ENCODE peak calls at places on chromosomes 2 and 18, in five cellular contexts. One of them, this sample, is unnamed.

GRCh38 chr2:38610851-38611801 is 8.4 kb upstream of the HNRNPLL start:
- DNase-seq in GM23338: no peak
- DNase-seq in mesendoderm: no peak
- DNase-seq in heart right ventricle: no peak
- DNase-seq in testis: no peak
- DNase-seq in this sample: no peak

GRCh38 chr2:64654993-64655666 is 1.4 kb upstream of the SERTAD2 start:
- DNase-seq in GM23338: no peak
- DNase-seq in mesendoderm: no peak
- DNase-seq in heart right ventricle: no peak
- DNase-seq in testis: no peak
- DNase-seq in this sample: no peak

GRCh38 chr18:76450912-76451421 is 44.1 kb downstream of the ZNF516 start:
- DNase-seq in heart right ventricle: peak; percentile 64
- DNase-seq in GM23338: peak; percentile 65
- DNase-seq in testis: peak; percentile 76
- DNase-seq in mesendoderm: peak; percentile 65
- DNase-seq in this sample: peak; percentile 77

GRCh38 chr2:195477248-195477995 is 179.6 kb upstream of the SLC39A10 start:
- DNase-seq in mesendoderm: no peak
- DNase-seq in GM23338: no peak
- DNase-seq in heart right ventricle: no peak
- DNase-seq in testis: no peak
- DNase-seq in this sample: no peak

GRCh38 chr2:99458529-99458928 is 31.3 kb downstream of the REV1 start:
- DNase-seq in GM23338: no peak
- DNase-seq in testis: no peak
- DNase-seq in heart right ventricle: no peak
- DNase-seq in mesendoderm: no peak
- DNase-seq in this sample: no peak

GRCh38 chr2:68663371-68664156 is 20.2 kb downstream of the PROKR1 start:
- DNase-seq in heart right ventricle: no peak
- DNase-seq in mesendoderm: no peak
- DNase-seq in GM23338: no peak
- DNase-seq in testis: no peak
- DNase-seq in this sample: no peak

GRCh38 chr2:42795871-42796301 is 3.5 kb upstream of the HAAO start:
- DNase-seq in heart right ventricle: no peak
- DNase-seq in GM23338: no peak
- DNase-seq in mesendoderm: no peak
- DNase-seq in testis: no peak
- DNase-seq in this sample: no peak

GRCh38 chr2:109586687-109587086 is 27.1 kb downstream of the SEPTIN10 start:
- DNase-seq in GM23338: no peak
- DNase-seq in mesendoderm: no peak
- DNase-seq in heart right ventricle: no peak
- DNase-seq in testis: no peak
- DNase-seq in this sample: no peak

GRCh38 chr2:11097038-11097720 is 58.1 kb upstream of the SLC66A3 start:
- DNase-seq in mesendoderm: no peak
- DNase-seq in heart right ventricle: peak; percentile 62
- DNase-seq in testis: peak; percentile 10
- DNase-seq in GM23338: no peak
- DNase-seq in this sample: no peak

GRCh38 chr2:112989611-112990010 is 11.8 kb downstream of the IL36G start:
- DNase-seq in testis: no peak
- DNase-seq in heart right ventricle: no peak
- DNase-seq in mesendoderm: no peak
- DNase-seq in GM23338: no peak
- DNase-seq in this sample: no peak

DNA sequence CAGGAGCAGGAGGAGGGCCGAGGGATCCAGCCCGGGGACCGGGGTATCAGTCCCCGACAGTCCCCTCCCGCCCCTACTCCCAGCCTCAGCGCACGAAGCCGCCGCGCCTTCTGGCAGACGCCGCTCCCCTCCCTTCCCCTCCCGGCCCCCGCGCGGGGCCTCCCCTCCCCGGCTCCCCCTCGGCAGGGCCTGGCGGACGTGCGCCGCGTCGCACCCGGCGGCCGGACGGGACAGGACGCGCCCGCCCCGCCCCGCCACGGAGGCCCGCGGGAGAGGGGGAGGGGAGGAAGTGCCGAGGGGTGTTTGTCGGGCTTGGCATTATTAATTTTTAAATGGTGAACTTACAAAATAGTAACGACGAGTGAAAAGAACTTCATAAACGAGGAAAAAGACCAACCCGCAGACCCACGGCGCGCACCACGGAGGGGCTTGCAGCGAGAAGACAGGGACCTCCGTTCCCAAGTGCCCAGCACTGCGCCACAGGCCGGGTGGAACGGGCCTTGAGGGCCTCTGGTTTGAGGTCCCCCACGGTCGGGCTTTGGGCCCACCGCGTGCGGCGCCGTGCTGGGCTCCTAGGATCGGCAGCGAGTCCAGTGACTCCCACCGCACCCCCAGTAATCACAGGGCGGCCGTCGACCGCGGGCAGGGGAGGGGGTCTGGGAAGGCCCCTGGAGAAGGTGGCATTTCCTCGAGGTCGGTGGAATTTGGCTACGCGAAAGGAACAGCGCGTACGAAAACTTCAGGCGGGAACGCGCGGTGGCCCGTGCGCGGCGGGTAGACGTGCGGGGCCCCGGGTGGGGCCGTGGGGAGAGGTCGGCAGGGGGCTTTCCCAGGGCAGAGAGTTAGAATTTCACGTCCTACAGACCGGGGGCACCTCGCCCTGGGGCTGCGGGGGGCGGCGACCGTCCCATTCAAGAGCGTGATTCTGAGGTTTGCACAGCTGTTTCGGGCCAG is 954 bp upstream of the CTDSP1 start:
- DNase-seq in heart right ventricle: peak; percentile 91
- DNase-seq in GM23338: peak; percentile 56
- DNase-seq in mesendoderm: peak; percentile 73
- DNase-seq in testis: peak; percentile 66
- DNase-seq in this sample: peak; percentile 87
- H3K4me1 ChIP-seq in heart right ventricle: peaks cover 14% of the 10 kb centered on the region
- H3K4me1 ChIP-seq in GM23338: peaks cover 19% of the 10 kb centered on the region
- H3K4me1 ChIP-seq in mesendoderm: peaks cover 9% of the 10 kb centered on the region
- H3K4me1 ChIP-seq in testis: peaks cover 31% of the 10 kb centered on the region
- H3K4me1 ChIP-seq in this sample: peaks cover 24% of the 10 kb centered on the region

GRCh38 chr2:45343618-45344017 is 267.4 kb downstream of the SRBD1 start:
- DNase-seq in mesendoderm: peak; percentile 17
- DNase-seq in testis: no peak
- DNase-seq in GM23338: no peak
- DNase-seq in heart right ventricle: no peak
- DNase-seq in this sample: no peak

GRCh38 chr2:45345331-45346305 is 265.4 kb downstream of the SRBD1 start:
- DNase-seq in heart right ventricle: no peak
- DNase-seq in testis: no peak
- DNase-seq in GM23338: peak; percentile 17
- DNase-seq in mesendoderm: peak; percentile 65
- DNase-seq in this sample: no peak

GRCh38 chr2:45344071-45344470 is 267.0 kb downstream of the SRBD1 start:
- DNase-seq in GM23338: no peak
- DNase-seq in heart right ventricle: no peak
- DNase-seq in mesendoderm: no peak
- DNase-seq in testis: no peak
- DNase-seq in this sample: no peak

GRCh38 chr2:45339253-45339652 is 271.8 kb downstream of the SRBD1 start:
- DNase-seq in testis: no peak
- DNase-seq in GM23338: no peak
- DNase-seq in mesendoderm: no peak
- DNase-seq in heart right ventricle: no peak
- DNase-seq in this sample: no peak

GRCh38 chr2:45344502-45344901 is 266.6 kb downstream of the SRBD1 start:
- DNase-seq in heart right ventricle: no peak
- DNase-seq in testis: no peak
- DNase-seq in GM23338: no peak
- DNase-seq in mesendoderm: no peak
- DNase-seq in this sample: no peak
- H3K4me3 ChIP-seq in heart right ventricle: no peak overlapping the region
- H3K4me3 ChIP-seq in testis: no peak overlapping the region
- H3K4me3 ChIP-seq in GM23338: no peak overlapping the region
- H3K4me3 ChIP-seq in mesendoderm: no peak overlapping the region
- H3K4me3 ChIP-seq in this sample: no peak overlapping the region

DNA sequence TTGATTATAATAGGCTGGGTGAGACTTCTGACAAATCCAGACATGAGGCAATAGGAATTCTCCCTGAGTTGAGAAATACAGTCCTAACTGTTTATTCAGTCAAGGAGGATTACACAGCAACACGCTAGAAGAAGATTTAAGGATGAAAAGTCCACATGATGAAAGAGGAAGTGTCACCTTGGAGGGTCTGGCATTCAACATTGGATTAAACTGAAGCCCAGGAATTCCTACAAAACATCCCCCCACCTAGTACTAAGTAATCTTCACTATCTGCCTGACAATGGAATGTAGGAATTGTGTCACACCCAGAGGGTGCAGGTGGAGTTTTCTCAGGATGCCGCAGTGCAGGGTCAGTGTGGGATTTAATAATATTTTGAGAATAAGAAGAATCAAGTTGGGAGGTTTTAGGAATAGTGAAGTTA is 142.4 kb downstream of the SOCS6 start:
- DNase-seq in mesendoderm: peak; percentile 83
- DNase-seq in GM23338: no peak
- DNase-seq in heart right ventricle: no peak
- DNase-seq in testis: no peak
- DNase-seq in this sample: no peak
- H3K4me1 ChIP-seq in mesendoderm: no peaks in the 10 kb centered on the region
- H3K4me1 ChIP-seq in GM23338: no peaks in the 10 kb centered on the region
- H3K4me1 ChIP-seq in heart right ventricle: no peaks in the 10 kb centered on the region
- H3K4me1 ChIP-seq in testis: no peaks in the 10 kb centered on the region
- H3K4me1 ChIP-seq in this sample: no peaks in the 10 kb centered on the region

GRCh38 chr18:3025544-3025943 is 12.6 kb upstream of the LPIN2 start:
- DNase-seq in GM23338: no peak
- DNase-seq in heart right ventricle: no peak
- DNase-seq in mesendoderm: no peak
- DNase-seq in testis: no peak
- DNase-seq in this sample: no peak

GRCh38 chr18:3032721-3033120 is 19.8 kb upstream of the LPIN2 start:
- DNase-seq in heart right ventricle: no peak
- DNase-seq in testis: no peak
- DNase-seq in mesendoderm: no peak
- DNase-seq in GM23338: no peak
- DNase-seq in this sample: no peak

GRCh38 chr18:3029215-3029972 is 16.4 kb upstream of the LPIN2 start:
- DNase-seq in GM23338: no peak
- DNase-seq in heart right ventricle: no peak
- DNase-seq in mesendoderm: no peak
- DNase-seq in testis: peak; percentile 87
- DNase-seq in this sample: no peak

GRCh38 chr18:3027301-3027700 is 14.4 kb upstream of the LPIN2 start:
- DNase-seq in heart right ventricle: no peak
- DNase-seq in testis: no peak
- DNase-seq in GM23338: no peak
- DNase-seq in mesendoderm: no peak
- DNase-seq in this sample: no peak
- H3K4me3 ChIP-seq in heart right ventricle: no peak overlapping the region
- H3K4me3 ChIP-seq in testis: no peak overlapping the region
- H3K4me3 ChIP-seq in GM23338: no peak overlapping the region
- H3K4me3 ChIP-seq in mesendoderm: no peak overlapping the region
- H3K4me3 ChIP-seq in this sample: no peak overlapping the region